ENCODE peak calls at places on chromosomes 4 and X, in five cellular contexts. J is activated T-cell treated with anti-CD3 and anti-CD28 coated beads for 1 hour, U is BJ, Y is OCI-M1, V is T-cell. S is an unnamed sample.

GRCh38 chrX:150848914-150849365 is 49.5 kb downstream of the CD99L2 start:
- DNase-seq in J (no peak), U (no peak), Y (peak), V (no peak), S (no peak)

GRCh38 chr4:145480257-145480656 is 1.4 kb upstream of the SMAD1 start:
- DNase-seq in J (no peak), U (no peak), Y (peak), V (no peak), S (no peak)

GRCh38 chrX:24260827-24261550 is 52.9 kb downstream of the SUPT20HL2 start:
- DNase-seq in J (no peak), U (no peak), Y (peak), V (no peak), S (no peak)

GRCh38 chr4:147714575-147715401 is 17.1 kb upstream of the ARHGAP10 start:
- DNase-seq in J (no peak), U (peak), Y (no peak), V (no peak), S (peak)

GRCh38 chr4:55096045-55096444 is 29.4 kb downstream of the KDR start:
- DNase-seq in J (no peak), U (no peak), Y (no peak), V (no peak), S (no peak)

GRCh38 chr4:112968456-112969159 is 80.8 kb upstream of the ANK2 start:
- DNase-seq in J (no peak), U (no peak), Y (no peak), V (no peak), S (no peak)

GRCh38 chrX:34868633-34869032 is 74.0 kb upstream of the FAM47B start:
- DNase-seq in J (no peak), U (no peak), Y (no peak), V (no peak), S (no peak)

GRCh38 chr4:152719856-152720556 is 40.2 kb upstream of the TMEM154 start:
- DNase-seq in J (no peak), U (no peak), Y (no peak), V (no peak), S (no peak)

GRCh38 chr4:104286867-104287266 is 207.8 kb downstream of the CXXC4 start:
- DNase-seq in J (no peak), U (no peak), Y (no peak), V (no peak), S (no peak)

GRCh38 chr4:105241456-105241855 is 94.8 kb downstream of the TET2 start:
- DNase-seq in J (no peak), U (no peak), Y (no peak), V (no peak), S (no peak)

GRCh38 chr4:27123050-27123768 is 262.6 kb downstream of the STIM2 start:
- DNase-seq in J (no peak), U (no peak), Y (no peak), V (no peak), S (no peak)

GRCh38 chrX:115972717-115973116 is 197.8 kb upstream of the AGTR2 start:
- DNase-seq in J (no peak), U (no peak), Y (no peak), V (no peak), S (no peak)

GRCh38 chrX:110103344-110103743 is 100.4 kb downstream of the TMEM164 start:
- DNase-seq in J (no peak), U (no peak), Y (no peak), V (no peak), S (no peak)